ENCODE peak calls at places on chromosomes 3 and 15, in nine cellular contexts. V is prostate gland; O is A549; K is right cardiac atrium; Q is uterus; H is tibial artery; F is CD4-positive, alpha-beta T cell; N is kidney; I is body of pancreas. P is an unnamed sample.

GRCh38 chr3:151171145-151171544 is 31.9 kb downstream of the GPR171 start:
- DNase-seq in V (no peak), I (no peak), O (no peak), N (no peak), F (no peak), H (peak; percentile 49), Q (no peak), K (no peak), P (no peak)

GRCh38 chr3:186427627-186428026 is 65.6 kb upstream of the DGKG start:
- DNase-seq in I (no peak), H (no peak), O (no peak), F (no peak), Q (no peak), K (no peak), V (no peak), N (no peak), P (no peak)

GRCh38 chr3:41131224-41131623 is 68.1 kb upstream of the CTNNB1 start:
- DNase-seq in I (no peak), F (no peak), O (no peak), Q (no peak), K (no peak), V (no peak), H (no peak), N (no peak), P (no peak)

GRCh38 chr3:129336093-129336706 is 57.5 kb downstream of the HMCES start:
- DNase-seq in H (no peak), I (no peak), K (no peak), O (no peak), F (no peak), Q (no peak), V (no peak), N (peak; percentile 43), P (no peak)

GRCh38 chr15:65184305-65184943 is 718 bp downstream of the CLPX start:
- DNase-seq in I (peak; percentile 62), Q (peak; percentile 53), V (peak; percentile 49), H (peak; percentile 63), N (peak; percentile 86), K (peak; percentile 83), O (peak; percentile 73), F (peak; percentile 6), P (peak; percentile 32)

GRCh38 chr3:175948041-175948440 is 1088.9 kb downstream of the NAALADL2 start:
- DNase-seq in V (no peak), Q (no peak), O (no peak), K (no peak), H (no peak), I (no peak), N (no peak), F (no peak), P (no peak)

GRCh38 chr3:33269385-33269784 is 7.9 kb upstream of the FBXL2 start:
- DNase-seq in Q (no peak), I (no peak), V (no peak), H (no peak), O (no peak), K (no peak), N (no peak), F (no peak), P (no peak)

GRCh38 chr3:134795776-134796312 is 784 bp downstream of the EPHB1 start:
- DNase-seq in K (no peak), Q (no peak), N (peak; percentile 82), H (no peak), F (no peak), I (no peak), V (no peak), O (no peak), P (no peak)

GRCh38 chr3:167031364-167032049 is 348.6 kb downstream of the ZBBX start:
- DNase-seq in Q (no peak), O (no peak), H (no peak), I (no peak), F (no peak), K (no peak), V (no peak), N (no peak), P (no peak)

GRCh38 chr15:65081758-65082157 is 5.2 kb downstream of the KBTBD13 start:
- DNase-seq in F (no peak), O (no peak), V (no peak), Q (no peak), H (no peak), N (no peak), I (no peak), K (peak; percentile 29), P (no peak)

GRCh38 chr15:100722551-100723322 is 120.3 kb downstream of the ASB7 start:
- DNase-seq in I (no peak), H (no peak), V (no peak), Q (no peak), O (no peak), F (no peak), K (no peak), N (no peak), P (no peak)

GRCh38 chr15:100725121-100726069 is 123.0 kb downstream of the ASB7 start:
- DNase-seq in K (no peak), I (peak; percentile 9), F (no peak), Q (peak; percentile 58), V (no peak), N (no peak), H (no peak), O (no peak), P (no peak)

GRCh38 chr15:100720406-100720967 is 118.1 kb downstream of the ASB7 start:
- DNase-seq in K (no peak), H (no peak), O (no peak), N (no peak), F (no peak), Q (no peak), V (no peak), I (no peak), P (no peak)

GRCh38 chr15:100723323-100723801 is 121.0 kb downstream of the ASB7 start:
- DNase-seq in O (no peak), F (no peak), I (peak; percentile 28), N (no peak), H (no peak), V (peak; percentile 66), Q (no peak), K (no peak), P (no peak)

GRCh38 chr15:100721758-100722550 is 119.6 kb downstream of the ASB7 start:
- DNase-seq in O (peak; percentile 98), I (peak; percentile 85), V (peak; percentile 95), Q (peak; percentile 95), F (no peak), N (peak; percentile 86), H (peak; percentile 80), K (peak; percentile 86), P (no peak)
- H3K27ac ChIP-seq in O (peak overlapping the region; percentile 80), I (peak overlapping the region; percentile 88), V (peak overlapping the region; percentile 88), Q (peak overlapping the region; percentile 96), F (no peak overlapping the region), N (peak overlapping the region; percentile 78), H (peak overlapping the region; percentile 65), K (peak overlapping the region; percentile 80), P (no peak overlapping the region)

DNA sequence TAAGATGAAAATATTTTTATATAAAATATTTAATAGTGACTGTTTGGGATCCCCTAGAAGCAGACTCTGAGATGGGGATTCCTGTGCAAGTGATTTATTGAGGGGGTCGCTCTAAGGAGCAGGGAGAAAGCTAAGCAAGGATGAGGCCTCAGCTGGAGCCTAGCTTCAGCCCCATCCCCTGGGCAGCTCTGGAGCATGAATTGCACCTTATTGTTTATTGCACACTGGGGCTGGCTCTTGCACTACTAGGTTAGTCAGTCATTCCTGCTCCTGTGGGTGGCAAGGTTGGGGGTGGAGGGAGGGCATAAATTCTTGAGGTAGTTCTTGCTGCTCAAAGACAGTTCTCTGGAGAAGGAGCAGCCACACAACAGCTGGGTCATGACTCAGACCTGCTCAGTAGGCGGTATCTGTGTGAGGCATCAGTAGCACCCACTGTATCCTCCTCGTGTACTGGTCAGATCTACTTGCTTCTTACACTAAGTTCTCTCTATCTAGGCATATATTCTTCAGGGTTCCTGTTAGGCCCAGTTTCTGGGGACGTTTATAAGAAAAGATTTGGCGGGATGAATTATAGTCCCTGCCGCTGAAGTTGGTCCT is 27.2 kb upstream of the TNFSF10 start:
- DNase-seq in F (peak; percentile 26), O (peak; percentile 15), K (no peak), N (no peak), I (no peak), V (no peak), H (no peak), Q (peak; percentile 46), P (no peak)
- H3K27ac ChIP-seq in F (no peak overlapping the region), O (peak overlapping the region; percentile 58), K (no peak overlapping the region), N (no peak overlapping the region), I (no peak overlapping the region), V (no peak overlapping the region), H (no peak overlapping the region), Q (no peak overlapping the region), P (no peak overlapping the region)

DNA sequence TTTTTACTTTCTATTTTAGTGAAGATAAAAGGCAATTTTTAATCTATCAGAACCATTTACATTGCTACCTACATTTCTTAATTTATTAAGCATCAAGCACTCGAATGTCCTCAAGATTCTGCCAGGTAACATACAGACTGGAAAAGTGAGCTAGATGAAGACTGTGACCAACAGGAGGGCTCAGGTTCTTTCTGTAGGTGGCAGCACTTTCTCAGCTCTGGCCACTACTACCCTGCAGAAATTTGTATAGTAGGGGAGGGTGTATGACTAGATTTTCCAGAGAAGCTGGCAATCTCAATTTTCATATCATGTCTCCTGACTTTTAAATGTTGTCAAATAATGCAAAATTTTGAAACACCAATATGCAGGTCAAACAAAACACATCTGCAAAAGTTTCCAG is 165.0 kb upstream of the SUCLG2 start:
- DNase-seq in H (no peak), I (no peak), V (no peak), F (no peak), O (no peak), K (no peak), Q (no peak), N (no peak), P (no peak)
- H3K27ac ChIP-seq in H (no peak overlapping the region), I (no peak overlapping the region), V (no peak overlapping the region), F (no peak overlapping the region), O (no peak overlapping the region), K (no peak overlapping the region), Q (no peak overlapping the region), N (no peak overlapping the region), P (no peak overlapping the region)

GRCh38 chr3:100698736-100699135 is 10.6 kb upstream of the TFG start:
- DNase-seq in H (no peak), Q (no peak), N (no peak), O (no peak), F (no peak), V (no peak), I (no peak), K (no peak), P (no peak)
- H3K27ac ChIP-seq in H (no peak overlapping the region), Q (no peak overlapping the region), N (no peak overlapping the region), O (no peak overlapping the region), F (no peak overlapping the region), V (no peak overlapping the region), I (no peak overlapping the region), K (no peak overlapping the region), P (no peak overlapping the region)

P was measured in substantia nigra.